ENCODE peak calls at places on chromosomes 13 and 19, in eight cellular contexts. R is WERI-Rb-1, H is Peyer's patch, G is colonic mucosa, T is fibroblast of pulmonary artery, J is psoas muscle, Q is HepG2, C is AG04450. D is an unnamed sample.

GRCh38 chr19:45607071-45608029 is 5.3 kb upstream of the GPR4 start:
- DNase-seq in R (peak), H (peak), G (peak), T (peak), J (peak), Q (peak), C (peak), D (peak)

GRCh38 chr13:106052200-106052767 is 483.2 kb downstream of the EFNB2 start:
- DNase-seq in R (no peak), H (no peak), G (no peak), T (no peak), J (no peak), Q (no peak), C (peak), D (no peak)

GRCh38 chr13:75685239-75685697 is 49.1 kb downstream of the LMO7 start:
- DNase-seq in R (no peak), H (no peak), G (no peak), T (peak), J (no peak), Q (peak), C (peak), D (peak)

GRCh38 chr13:70960841-70961443 is 852.7 kb upstream of the KLHL1 start:
- DNase-seq in R (peak), H (no peak), G (no peak), T (peak), J (no peak), Q (peak), C (no peak), D (peak)

GRCh38 chr19:4361152-4362037 is 18.0 kb downstream of the MPND start:
- DNase-seq in R (no peak), H (no peak), G (no peak), T (no peak), J (no peak), Q (no peak), C (no peak), D (no peak)

GRCh38 chr13:112674412-112675383 is 15.1 kb upstream of the ATP11A start:
- DNase-seq in R (no peak), H (no peak), G (no peak), T (no peak), J (no peak), Q (no peak), C (no peak), D (no peak)

GRCh38 chr13:114115796-114116195 is 16.6 kb downstream of the RASA3 start:
- DNase-seq in R (no peak), H (peak), G (no peak), T (no peak), J (no peak), Q (no peak), C (no peak), D (no peak)

GRCh38 chr13:49584771-49585182 is 581 bp downstream of the RCBTB1 start:
- DNase-seq in R (no peak), H (no peak), G (no peak), T (no peak), J (no peak), Q (no peak), C (no peak), D (peak)

GRCh38 chr13:46831588-46832194 is 34.7 kb upstream of the ESD start:
- DNase-seq in R (peak), H (peak), G (peak), T (peak), J (no peak), Q (peak), C (peak), D (peak)

GRCh38 chr13:76570485-76570884 is 315.7 kb downstream of the KCTD12 start:
- DNase-seq in R (no peak), H (no peak), G (no peak), T (no peak), J (no peak), Q (no peak), C (no peak), D (no peak)

GRCh38 chr13:67278230-67278629 is 48.1 kb upstream of the PCDH9 start:
- DNase-seq in R (no peak), H (no peak), G (no peak), T (peak), J (no peak), Q (no peak), C (peak), D (peak)

GRCh38 chr13:29969286-29969685 is 118.9 kb upstream of the UBL3 start:
- DNase-seq in R (no peak), H (no peak), G (no peak), T (peak), J (no peak), Q (no peak), C (peak), D (peak)

GRCh38 chr19:50705422-50706019 is 14.1 kb downstream of the SHANK1 start:
- DNase-seq in R (peak), H (no peak), G (no peak), T (peak), J (no peak), Q (peak), C (peak), D (peak)

GRCh38 chr19:32896516-32897214 is 27.1 kb upstream of the SLC7A9 start:
- DNase-seq in R (no peak), H (no peak), G (no peak), T (peak), J (no peak), Q (no peak), C (no peak), D (peak)

GRCh38 chr19:15869109-15869555 is 28.7 kb downstream of the CYP4F2 start:
- DNase-seq in R (peak), H (peak), G (peak), T (peak), J (no peak), Q (peak), C (no peak), D (peak)

GRCh38 chr19:13961826-13962737 is 9.8 kb downstream of the DCAF15 start:
- DNase-seq in R (no peak), H (no peak), G (no peak), T (no peak), J (no peak), Q (no peak), C (no peak), D (peak)

GRCh38 chr13:74243637-74244526 is 109.7 kb upstream of the KLF12 start:
- DNase-seq in R (no peak), H (no peak), G (no peak), T (peak), J (no peak), Q (no peak), C (no peak), D (peak)

GRCh38 chr13:94712812-94713555 is 639 bp upstream of the SOX21 start:
- DNase-seq in R (peak), H (no peak), G (no peak), T (peak), J (no peak), Q (no peak), C (no peak), D (peak)

GRCh38 chr13:98540476-98540875 is 36.4 kb downstream of the STK24 start:
- DNase-seq in R (no peak), H (peak), G (no peak), T (no peak), J (no peak), Q (no peak), C (no peak), D (peak)

GRCh38 chr13:48539550-48539949 is 6.7 kb upstream of the RCBTB2 start:
- DNase-seq in R (no peak), H (no peak), G (no peak), T (no peak), J (no peak), Q (no peak), C (no peak), D (peak)

GRCh38 chr13:43959291-43959690 is 79.6 kb downstream of the LACC1 start:
- DNase-seq in R (no peak), H (no peak), G (no peak), T (no peak), J (no peak), Q (no peak), C (no peak), D (no peak)

GRCh38 chr19:44753619-44753931 is 5.1 kb downstream of the BCL3 start:
- DNase-seq in R (no peak), H (no peak), G (no peak), T (no peak), J (no peak), Q (no peak), C (no peak), D (no peak)

GRCh38 chr13:73902847-73903246 is 231.4 kb downstream of the KLF12 start:
- DNase-seq in R (no peak), H (no peak), G (no peak), T (no peak), J (no peak), Q (no peak), C (no peak), D (no peak)

GRCh38 chr13:76937416-76937815 is 10.9 kb upstream of the ACOD1 start:
- DNase-seq in R (no peak), H (no peak), G (no peak), T (peak), J (no peak), Q (no peak), C (peak), D (peak)

GRCh38 chr19:4304509-4305252 is at the start of gene FSD1:
- DNase-seq in R (peak), H (peak), G (no peak), T (peak), J (no peak), Q (no peak), C (no peak), D (peak)

GRCh38 chr13:33381906-33382305 is 96.4 kb upstream of the STARD13 start:
- DNase-seq in R (no peak), H (no peak), G (no peak), T (no peak), J (no peak), Q (no peak), C (no peak), D (no peak)

GRCh38 chr19:15922021-15922420 is 12.3 kb downstream of the CYP4F11 start:
- DNase-seq in R (no peak), H (no peak), G (no peak), T (no peak), J (no peak), Q (no peak), C (no peak), D (no peak)

GRCh38 chr13:80168089-80168850 is 172.7 kb downstream of the SPRY2 start:
- DNase-seq in R (no peak), H (no peak), G (no peak), T (peak), J (no peak), Q (no peak), C (no peak), D (peak)

GRCh38 chr19:44725251-44725650 is 23.3 kb upstream of the BCL3 start:
- DNase-seq in R (no peak), H (peak), G (peak), T (no peak), J (no peak), Q (peak), C (no peak), D (no peak)

GRCh38 chr13:27481766-27482165 is 31.4 kb upstream of the MTIF3 start:
- DNase-seq in R (peak), H (peak), G (peak), T (peak), J (no peak), Q (peak), C (no peak), D (peak)

GRCh38 chr19:48715681-48716171 is 3.8 kb downstream of the MAMSTR start:
- DNase-seq in R (no peak), H (no peak), G (peak), T (no peak), J (peak), Q (no peak), C (no peak), D (peak)
- H3K4me3 ChIP-seq in R (no peak), H (no peak), G (no peak), T (peak), J (peak), Q (peak), C (no peak), D (no peak)

GRCh38 chr19:6752257-6753177 is 13.0 kb downstream of the TRIP10 start:
- DNase-seq in R (no peak), H (peak), G (peak), T (no peak), J (no peak), Q (peak), C (no peak), D (no peak)
- H3K4me3 ChIP-seq in R (no peak), H (peak), G (peak), T (no peak), J (peak), Q (peak), C (no peak), D (peak)

GRCh38 chr19:12799723-12800343 is 1.8 kb downstream of the PRDX2 start:
- DNase-seq in R (no peak), H (no peak), G (no peak), T (no peak), J (no peak), Q (no peak), C (no peak), D (no peak)
- H3K4me3 ChIP-seq in R (no peak), H (no peak), G (no peak), T (no peak), J (no peak), Q (no peak), C (no peak), D (peak)

GRCh38 chr19:9009431-9009830 is 778 bp downstream of the MUC16 start:
- DNase-seq in R (no peak), H (no peak), G (no peak), T (no peak), J (no peak), Q (no peak), C (no peak), D (no peak)

GRCh38 chr19:9010693-9011092 is 484 bp upstream of the MUC16 start:
- DNase-seq in R (no peak), H (no peak), G (no peak), T (no peak), J (no peak), Q (no peak), C (no peak), D (no peak)

GRCh38 chr19:9011875-9012274 is 1.7 kb upstream of the MUC16 start:
- DNase-seq in R (no peak), H (no peak), G (no peak), T (no peak), J (no peak), Q (no peak), C (no peak), D (no peak)

GRCh38 chr19:9008667-9009066 is 1.5 kb downstream of the MUC16 start:
- DNase-seq in R (no peak), H (no peak), G (no peak), T (no peak), J (no peak), Q (no peak), C (no peak), D (no peak)

GRCh38 chr19:9009935-9010651 is at the start of gene MUC16:
- DNase-seq in R (no peak), H (no peak), G (no peak), T (no peak), J (no peak), Q (no peak), C (no peak), D (no peak)
- H3K4me3 ChIP-seq in R (no peak), H (no peak), G (no peak), T (no peak), J (no peak), Q (no peak), C (no peak), D (no peak)

DNA sequence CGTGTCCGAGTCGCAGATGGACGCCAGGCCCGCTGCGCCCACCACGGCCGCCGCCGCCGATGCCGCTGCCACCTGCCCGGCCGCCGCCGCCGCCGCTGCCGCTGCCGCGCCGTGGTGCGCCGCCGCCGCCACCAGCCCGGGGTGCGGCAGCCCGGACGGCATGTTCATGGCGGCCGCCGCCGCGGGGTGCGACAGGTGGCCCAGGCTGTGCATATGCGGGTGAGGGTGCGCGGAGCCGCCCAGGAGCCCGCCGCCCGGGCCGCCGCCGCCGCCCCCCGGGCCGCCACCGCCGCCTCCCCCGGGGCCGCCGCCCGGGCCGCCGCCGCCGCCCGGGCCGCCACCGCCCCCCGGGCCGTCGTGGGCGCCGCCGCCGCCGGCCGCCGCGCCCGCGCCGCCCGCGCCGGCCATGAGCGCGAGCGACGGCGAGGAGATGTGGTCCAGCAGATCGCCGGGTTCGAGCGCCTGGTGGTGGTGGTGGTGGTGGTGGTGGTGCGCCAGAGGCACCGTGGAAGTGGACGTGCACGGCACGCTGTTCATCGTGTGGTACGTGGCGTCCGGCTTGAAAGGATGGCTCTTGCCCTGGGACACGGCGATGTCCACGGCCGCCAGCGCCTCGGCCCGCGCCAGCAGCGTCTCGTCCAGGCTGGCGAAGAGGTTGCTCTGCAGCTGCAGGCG is 1.3 kb downstream of the POU4F1 start:
- DNase-seq in R (peak), H (no peak), G (no peak), T (no peak), J (no peak), Q (no peak), C (no peak), D (no peak)
- H3K4me3 ChIP-seq in R (peak), H (no peak), G (peak), T (no peak), J (peak), Q (no peak), C (no peak), D (no peak)

D was measured in adipocyte.